ENCODE peak calls at places on chromosomes 16 and 17, in nine cellular contexts. One of them, this sample, is unnamed.

GRCh38 chr16:83350466-83350865 is 457.3 kb upstream of the HSBP1 start:
- DNase-seq in naive thymus-derived CD4-positive, alpha-beta T cell: no peak
- DNase-seq in transverse colon: no peak
- DNase-seq in GM23338: no peak
- DNase-seq in CD4-positive, alpha-beta memory T cell: no peak
- DNase-seq in BE2C: no peak
- DNase-seq in heart right ventricle: no peak
- DNase-seq in esophagus squamous epithelium: no peak
- DNase-seq in thoracic aorta: no peak
- DNase-seq in this sample: no peak

GRCh38 chr17:45895969-45896793 is 1.8 kb downstream of the MAPT start:
- DNase-seq in heart right ventricle: no peak
- DNase-seq in BE2C: peak; percentile 23
- DNase-seq in esophagus squamous epithelium: no peak
- DNase-seq in thoracic aorta: no peak
- DNase-seq in CD4-positive, alpha-beta memory T cell: no peak
- DNase-seq in GM23338: peak; percentile 46
- DNase-seq in transverse colon: no peak
- DNase-seq in naive thymus-derived CD4-positive, alpha-beta T cell: no peak
- DNase-seq in this sample: no peak

GRCh38 chr16:10806698-10807097 is 11.9 kb downstream of the TVP23A start:
- DNase-seq in BE2C: no peak
- DNase-seq in CD4-positive, alpha-beta memory T cell: no peak
- DNase-seq in transverse colon: no peak
- DNase-seq in naive thymus-derived CD4-positive, alpha-beta T cell: no peak
- DNase-seq in GM23338: no peak
- DNase-seq in esophagus squamous epithelium: no peak
- DNase-seq in thoracic aorta: no peak
- DNase-seq in heart right ventricle: no peak
- DNase-seq in this sample: no peak

GRCh38 chr17:58760248-58760647 is 4.6 kb downstream of the PPM1E start:
- DNase-seq in GM23338: no peak
- DNase-seq in esophagus squamous epithelium: no peak
- DNase-seq in CD4-positive, alpha-beta memory T cell: no peak
- DNase-seq in BE2C: no peak
- DNase-seq in transverse colon: no peak
- DNase-seq in naive thymus-derived CD4-positive, alpha-beta T cell: no peak
- DNase-seq in thoracic aorta: no peak
- DNase-seq in heart right ventricle: no peak
- DNase-seq in this sample: no peak

GRCh38 chr17:49465352-49465751 is 29.7 kb upstream of the NGFR start:
- DNase-seq in BE2C: no peak
- DNase-seq in transverse colon: no peak
- DNase-seq in thoracic aorta: no peak
- DNase-seq in GM23338: no peak
- DNase-seq in naive thymus-derived CD4-positive, alpha-beta T cell: no peak
- DNase-seq in CD4-positive, alpha-beta memory T cell: no peak
- DNase-seq in heart right ventricle: no peak
- DNase-seq in esophagus squamous epithelium: no peak
- DNase-seq in this sample: no peak

GRCh38 chr17:410674-411401 is 58.2 kb upstream of the RPH3AL start:
- DNase-seq in CD4-positive, alpha-beta memory T cell: peak; percentile 92
- DNase-seq in transverse colon: peak; percentile 30
- DNase-seq in GM23338: peak; percentile 70
- DNase-seq in heart right ventricle: no peak
- DNase-seq in esophagus squamous epithelium: no peak
- DNase-seq in naive thymus-derived CD4-positive, alpha-beta T cell: peak; percentile 91
- DNase-seq in thoracic aorta: no peak
- DNase-seq in BE2C: peak; percentile 18
- DNase-seq in this sample: no peak

GRCh38 chr17:47265983-47266541 is 12.4 kb downstream of the ITGB3 start:
- DNase-seq in heart right ventricle: no peak
- DNase-seq in CD4-positive, alpha-beta memory T cell: no peak
- DNase-seq in thoracic aorta: peak; percentile 48
- DNase-seq in esophagus squamous epithelium: no peak
- DNase-seq in transverse colon: peak; percentile 32
- DNase-seq in BE2C: no peak
- DNase-seq in GM23338: no peak
- DNase-seq in naive thymus-derived CD4-positive, alpha-beta T cell: no peak
- DNase-seq in this sample: no peak

GRCh38 chr16:85891776-85892166 is 7.2 kb upstream of the IRF8 start:
- DNase-seq in BE2C: no peak
- DNase-seq in heart right ventricle: no peak
- DNase-seq in CD4-positive, alpha-beta memory T cell: no peak
- DNase-seq in transverse colon: peak; percentile 43
- DNase-seq in naive thymus-derived CD4-positive, alpha-beta T cell: no peak
- DNase-seq in GM23338: no peak
- DNase-seq in esophagus squamous epithelium: no peak
- DNase-seq in thoracic aorta: no peak
- DNase-seq in this sample: no peak

GRCh38 chr17:74547736-74548135 is 1.8 kb upstream of the CD300C start:
- DNase-seq in CD4-positive, alpha-beta memory T cell: no peak
- DNase-seq in naive thymus-derived CD4-positive, alpha-beta T cell: no peak
- DNase-seq in BE2C: no peak
- DNase-seq in esophagus squamous epithelium: no peak
- DNase-seq in heart right ventricle: no peak
- DNase-seq in thoracic aorta: no peak
- DNase-seq in transverse colon: no peak
- DNase-seq in GM23338: no peak
- DNase-seq in this sample: no peak

GRCh38 chr16:67112591-67113399 is 3.1 kb downstream of the PHAF1 start:
- DNase-seq in esophagus squamous epithelium: no peak
- DNase-seq in GM23338: peak; percentile 14
- DNase-seq in CD4-positive, alpha-beta memory T cell: no peak
- DNase-seq in thoracic aorta: no peak
- DNase-seq in BE2C: no peak
- DNase-seq in transverse colon: no peak
- DNase-seq in heart right ventricle: no peak
- DNase-seq in naive thymus-derived CD4-positive, alpha-beta T cell: no peak
- DNase-seq in this sample: no peak

GRCh38 chr16:27485126-27485525 is 64.6 kb downstream of the GTF3C1 start:
- DNase-seq in esophagus squamous epithelium: no peak
- DNase-seq in naive thymus-derived CD4-positive, alpha-beta T cell: no peak
- DNase-seq in BE2C: no peak
- DNase-seq in CD4-positive, alpha-beta memory T cell: no peak
- DNase-seq in thoracic aorta: no peak
- DNase-seq in heart right ventricle: no peak
- DNase-seq in GM23338: no peak
- DNase-seq in transverse colon: no peak
- DNase-seq in this sample: no peak

GRCh38 chr17:31903401-31903800 is 1.9 kb upstream of the UTP6 start:
- DNase-seq in naive thymus-derived CD4-positive, alpha-beta T cell: no peak
- DNase-seq in heart right ventricle: no peak
- DNase-seq in transverse colon: no peak
- DNase-seq in thoracic aorta: no peak
- DNase-seq in CD4-positive, alpha-beta memory T cell: no peak
- DNase-seq in esophagus squamous epithelium: no peak
- DNase-seq in BE2C: no peak
- DNase-seq in GM23338: no peak
- DNase-seq in this sample: peak; percentile 23

GRCh38 chr17:59811209-59811608 is 81.5 kb downstream of the TUBD1 start:
- DNase-seq in transverse colon: no peak
- DNase-seq in GM23338: no peak
- DNase-seq in heart right ventricle: no peak
- DNase-seq in CD4-positive, alpha-beta memory T cell: no peak
- DNase-seq in thoracic aorta: no peak
- DNase-seq in esophagus squamous epithelium: no peak
- DNase-seq in naive thymus-derived CD4-positive, alpha-beta T cell: no peak
- DNase-seq in BE2C: no peak
- DNase-seq in this sample: no peak

GRCh38 chr17:57864273-57864672 is 14.4 kb upstream of the MRPS23 start:
- DNase-seq in BE2C: no peak
- DNase-seq in thoracic aorta: no peak
- DNase-seq in heart right ventricle: no peak
- DNase-seq in CD4-positive, alpha-beta memory T cell: no peak
- DNase-seq in transverse colon: no peak
- DNase-seq in naive thymus-derived CD4-positive, alpha-beta T cell: no peak
- DNase-seq in GM23338: no peak
- DNase-seq in esophagus squamous epithelium: no peak
- DNase-seq in this sample: peak; percentile 19

GRCh38 chr16:54792811-54793210 is 137.9 kb upstream of the IRX5 start:
- DNase-seq in CD4-positive, alpha-beta memory T cell: no peak
- DNase-seq in heart right ventricle: no peak
- DNase-seq in transverse colon: no peak
- DNase-seq in naive thymus-derived CD4-positive, alpha-beta T cell: no peak
- DNase-seq in esophagus squamous epithelium: no peak
- DNase-seq in GM23338: no peak
- DNase-seq in BE2C: no peak
- DNase-seq in thoracic aorta: no peak
- DNase-seq in this sample: no peak

GRCh38 chr16:31455601-31456314 is 3.5 kb upstream of the ARMC5 start:
- DNase-seq in esophagus squamous epithelium: no peak
- DNase-seq in BE2C: peak; percentile 53
- DNase-seq in GM23338: peak; percentile 79
- DNase-seq in heart right ventricle: no peak
- DNase-seq in thoracic aorta: no peak
- DNase-seq in naive thymus-derived CD4-positive, alpha-beta T cell: no peak
- DNase-seq in CD4-positive, alpha-beta memory T cell: no peak
- DNase-seq in transverse colon: no peak
- DNase-seq in this sample: peak; percentile 37
- H3K4me1 ChIP-seq in esophagus squamous epithelium: peaks cover 67% of the 10 kb centered on the region
- H3K4me1 ChIP-seq in BE2C: peaks cover 14% of the 10 kb centered on the region
- H3K4me1 ChIP-seq in GM23338: peaks cover 41% of the 10 kb centered on the region
- H3K4me1 ChIP-seq in heart right ventricle: peaks cover 79% of the 10 kb centered on the region
- H3K4me1 ChIP-seq in thoracic aorta: peaks cover 61% of the 10 kb centered on the region
- H3K4me1 ChIP-seq in naive thymus-derived CD4-positive, alpha-beta T cell: peaks cover 37% of the 10 kb centered on the region
- H3K4me1 ChIP-seq in CD4-positive, alpha-beta memory T cell: peaks cover 47% of the 10 kb centered on the region
- H3K4me1 ChIP-seq in transverse colon: peaks cover 79% of the 10 kb centered on the region
- H3K4me1 ChIP-seq in this sample: peaks cover 66% of the 10 kb centered on the region

GRCh38 chr17:11558681-11559234 is 39.5 kb upstream of the DNAH9 start:
- DNase-seq in BE2C: no peak
- DNase-seq in esophagus squamous epithelium: no peak
- DNase-seq in transverse colon: no peak
- DNase-seq in GM23338: no peak
- DNase-seq in naive thymus-derived CD4-positive, alpha-beta T cell: no peak
- DNase-seq in CD4-positive, alpha-beta memory T cell: no peak
- DNase-seq in heart right ventricle: no peak
- DNase-seq in thoracic aorta: no peak
- DNase-seq in this sample: no peak
- H3K4me1 ChIP-seq in BE2C: no peaks in the 10 kb centered on the region
- H3K4me1 ChIP-seq in esophagus squamous epithelium: no peaks in the 10 kb centered on the region
- H3K4me1 ChIP-seq in transverse colon: no peaks in the 10 kb centered on the region
- H3K4me1 ChIP-seq in GM23338: no peaks in the 10 kb centered on the region
- H3K4me1 ChIP-seq in naive thymus-derived CD4-positive, alpha-beta T cell: no peaks in the 10 kb centered on the region
- H3K4me1 ChIP-seq in CD4-positive, alpha-beta memory T cell: no peaks in the 10 kb centered on the region
- H3K4me1 ChIP-seq in heart right ventricle: no peaks in the 10 kb centered on the region
- H3K4me1 ChIP-seq in thoracic aorta: no peaks in the 10 kb centered on the region
- H3K4me1 ChIP-seq in this sample: no peaks in the 10 kb centered on the region

GRCh38 chr16:70476272-70477020 is 22.1 kb downstream of the FCSK start:
- DNase-seq in transverse colon: no peak
- DNase-seq in naive thymus-derived CD4-positive, alpha-beta T cell: no peak
- DNase-seq in esophagus squamous epithelium: no peak
- DNase-seq in BE2C: peak; percentile 72
- DNase-seq in heart right ventricle: no peak
- DNase-seq in CD4-positive, alpha-beta memory T cell: no peak
- DNase-seq in thoracic aorta: no peak
- DNase-seq in GM23338: no peak
- DNase-seq in this sample: no peak

GRCh38 chr16:70475054-70475871 is 20.9 kb downstream of the FCSK start:
- DNase-seq in GM23338: no peak
- DNase-seq in transverse colon: no peak
- DNase-seq in esophagus squamous epithelium: no peak
- DNase-seq in heart right ventricle: no peak
- DNase-seq in naive thymus-derived CD4-positive, alpha-beta T cell: no peak
- DNase-seq in CD4-positive, alpha-beta memory T cell: no peak
- DNase-seq in BE2C: no peak
- DNase-seq in thoracic aorta: no peak
- DNase-seq in this sample: no peak

GRCh38 chr16:70473446-70474319 is 19.3 kb downstream of the FCSK start:
- DNase-seq in heart right ventricle: no peak
- DNase-seq in GM23338: no peak
- DNase-seq in BE2C: no peak
- DNase-seq in CD4-positive, alpha-beta memory T cell: no peak
- DNase-seq in naive thymus-derived CD4-positive, alpha-beta T cell: no peak
- DNase-seq in transverse colon: no peak
- DNase-seq in thoracic aorta: no peak
- DNase-seq in esophagus squamous epithelium: no peak
- DNase-seq in this sample: no peak

GRCh38 chr16:70472786-70473433 is 18.5 kb downstream of the FCSK start:
- DNase-seq in esophagus squamous epithelium: no peak
- DNase-seq in naive thymus-derived CD4-positive, alpha-beta T cell: no peak
- DNase-seq in CD4-positive, alpha-beta memory T cell: no peak
- DNase-seq in GM23338: peak; percentile 40
- DNase-seq in heart right ventricle: no peak
- DNase-seq in thoracic aorta: no peak
- DNase-seq in BE2C: no peak
- DNase-seq in transverse colon: no peak
- DNase-seq in this sample: no peak

DNA sequence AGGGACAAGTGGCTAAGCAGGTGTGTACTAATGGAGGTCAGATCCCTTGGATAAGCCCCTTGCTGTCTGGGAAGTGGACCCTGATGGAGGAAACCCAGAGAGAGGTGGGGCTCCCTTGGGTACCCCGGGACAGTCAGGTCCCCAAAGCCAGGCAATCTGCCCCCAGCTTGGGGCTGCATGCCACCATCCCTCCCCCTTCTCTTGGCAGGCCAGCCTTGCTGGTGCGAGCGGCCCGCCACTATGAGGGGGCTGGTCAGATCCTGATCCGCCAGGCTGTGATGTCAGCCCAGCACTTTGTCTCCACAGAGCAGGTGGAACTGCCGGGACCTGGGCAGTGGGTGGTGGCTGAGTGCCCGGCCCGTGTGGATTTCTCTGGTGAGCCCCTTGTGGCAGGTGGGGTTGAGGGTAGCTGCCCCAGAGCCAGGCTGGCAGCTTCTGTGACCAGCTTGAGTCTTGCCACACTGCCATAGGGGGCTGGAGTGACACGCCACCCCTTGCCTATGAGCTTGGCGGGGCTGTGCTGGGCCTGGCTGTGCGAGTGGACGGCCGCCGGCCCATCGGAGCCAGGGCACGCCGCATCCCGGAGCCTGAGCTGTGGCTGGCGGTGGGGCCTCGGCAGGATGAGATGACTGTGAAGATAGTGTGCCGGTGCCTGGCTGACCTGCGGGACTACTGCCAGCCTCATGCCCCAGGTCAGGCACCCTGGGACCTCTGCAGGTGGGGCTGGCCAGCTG is 20.1 kb downstream of the FCSK start:
- DNase-seq in CD4-positive, alpha-beta memory T cell: no peak
- DNase-seq in esophagus squamous epithelium: no peak
- DNase-seq in BE2C: peak; percentile 37
- DNase-seq in naive thymus-derived CD4-positive, alpha-beta T cell: no peak
- DNase-seq in transverse colon: no peak
- DNase-seq in GM23338: no peak
- DNase-seq in heart right ventricle: no peak
- DNase-seq in thoracic aorta: no peak
- DNase-seq in this sample: no peak
- H3K4me1 ChIP-seq in CD4-positive, alpha-beta memory T cell: no peaks in the 10 kb centered on the region
- H3K4me1 ChIP-seq in esophagus squamous epithelium: peaks cover 13% of the 10 kb centered on the region
- H3K4me1 ChIP-seq in BE2C: peaks cover 16% of the 10 kb centered on the region
- H3K4me1 ChIP-seq in naive thymus-derived CD4-positive, alpha-beta T cell: no peaks in the 10 kb centered on the region
- H3K4me1 ChIP-seq in transverse colon: no peaks in the 10 kb centered on the region
- H3K4me1 ChIP-seq in GM23338: no peaks in the 10 kb centered on the region
- H3K4me1 ChIP-seq in heart right ventricle: peaks cover 28% of the 10 kb centered on the region
- H3K4me1 ChIP-seq in thoracic aorta: no peaks in the 10 kb centered on the region
- H3K4me1 ChIP-seq in this sample: peaks cover 10% of the 10 kb centered on the region

DNA sequence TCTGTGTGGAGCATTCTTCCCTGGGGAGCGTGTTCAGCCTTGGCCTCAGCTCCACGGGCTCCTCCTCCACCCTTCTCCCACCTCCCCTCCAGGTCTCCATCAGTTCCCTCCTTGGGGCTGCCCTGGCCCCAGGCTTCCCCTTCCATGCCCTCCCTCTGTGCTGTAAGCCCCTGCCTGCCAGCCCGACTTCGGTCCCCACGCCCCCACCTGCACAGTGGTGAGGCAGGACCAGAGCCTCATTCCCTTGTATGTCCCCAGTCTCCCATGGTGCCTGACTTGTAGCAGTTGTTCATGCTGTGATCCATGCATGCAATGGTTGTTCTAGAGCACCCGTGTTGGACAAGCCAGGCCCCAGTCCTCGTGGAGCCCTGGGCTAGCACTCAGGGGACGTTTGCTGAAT is 199.4 kb downstream of the RBFOX3 start:
- DNase-seq in GM23338: no peak
- DNase-seq in thoracic aorta: no peak
- DNase-seq in naive thymus-derived CD4-positive, alpha-beta T cell: no peak
- DNase-seq in transverse colon: no peak
- DNase-seq in CD4-positive, alpha-beta memory T cell: no peak
- DNase-seq in heart right ventricle: no peak
- DNase-seq in BE2C: no peak
- DNase-seq in esophagus squamous epithelium: no peak
- DNase-seq in this sample: no peak
- H3K4me1 ChIP-seq in GM23338: no peaks in the 10 kb centered on the region
- H3K4me1 ChIP-seq in thoracic aorta: no peaks in the 10 kb centered on the region
- H3K4me1 ChIP-seq in naive thymus-derived CD4-positive, alpha-beta T cell: no peaks in the 10 kb centered on the region
- H3K4me1 ChIP-seq in transverse colon: peaks cover 7% of the 10 kb centered on the region
- H3K4me1 ChIP-seq in CD4-positive, alpha-beta memory T cell: no peaks in the 10 kb centered on the region
- H3K4me1 ChIP-seq in heart right ventricle: peaks cover 7% of the 10 kb centered on the region
- H3K4me1 ChIP-seq in BE2C: no peaks in the 10 kb centered on the region
- H3K4me1 ChIP-seq in esophagus squamous epithelium: peaks cover 3% of the 10 kb centered on the region
- H3K4me1 ChIP-seq in this sample: no peaks in the 10 kb centered on the region

This sample was measured in upper lobe of right lung.